ENCODE peak calls at places on chromosomes 5 and 9, in seven cellular contexts. H, A, F, U, G, J and S are unnamed samples.

GRCh38 chr5:78367318-78367991 is 7.0 kb downstream of the SCAMP1 start:
- DNase-seq in U (no peak), A (no peak), G (no peak), H (no peak), F (peak), J (no peak), S (no peak)

GRCh38 chr9:97441729-97442128 is 29.8 kb downstream of the TDRD7 start:
- DNase-seq in A (no peak), U (no peak), H (no peak), J (no peak), F (no peak), G (no peak), S (no peak)

GRCh38 chr5:127648997-127649550 is at the start of gene CTXN3:
- DNase-seq in F (peak), G (no peak), J (no peak), A (peak), U (no peak), H (no peak), S (no peak)

GRCh38 chr5:163533229-163533628 is 27.8 kb downstream of the MAT2B start:
- DNase-seq in U (no peak), G (no peak), H (no peak), F (no peak), A (no peak), J (no peak), S (no peak)

GRCh38 chr5:128962211-128962610 is 3.1 kb upstream of the SLC27A6 start:
- DNase-seq in U (no peak), G (no peak), A (no peak), J (no peak), H (no peak), F (no peak), S (no peak)

GRCh38 chr9:117706421-117707150 is 2.4 kb downstream of the TLR4 start:
- DNase-seq in H (no peak), A (no peak), G (no peak), U (no peak), J (no peak), F (no peak), S (no peak)

GRCh38 chr9:134034215-134035040 is 9.1 kb downstream of the BRD3OS start:
- DNase-seq in U (no peak), F (no peak), A (no peak), J (no peak), H (no peak), G (no peak), S (no peak)

GRCh38 chr9:130182090-130182909 is 10.1 kb downstream of the NCS1 start:
- DNase-seq in H (no peak), A (no peak), U (no peak), F (no peak), J (no peak), G (no peak), S (no peak)

GRCh38 chr5:72110401-72111013 is 3.2 kb downstream of the MAP1B start:
- DNase-seq in A (no peak), J (no peak), H (no peak), U (no peak), G (no peak), F (no peak), S (no peak)

GRCh38 chr5:107864793-107865192 is 194.1 kb upstream of the EFNA5 start:
- DNase-seq in H (no peak), U (no peak), F (no peak), A (no peak), J (no peak), G (no peak), S (no peak)

GRCh38 chr5:176770431-176770830 is 39.9 kb upstream of the UNC5A start:
- DNase-seq in H (no peak), U (peak), F (no peak), G (no peak), A (no peak), J (no peak), S (no peak)

GRCh38 chr9:127785933-127786772 is at the start of gene CDK9:
- DNase-seq in J (peak), U (peak), H (peak), F (peak), A (peak), G (peak), S (peak)

GRCh38 chr9:98983295-98984268 is 39.9 kb downstream of the COL15A1 start:
- DNase-seq in H (no peak), A (no peak), F (no peak), G (no peak), J (peak), U (no peak), S (no peak)

GRCh38 chr9:98958271-98958989 is 14.7 kb downstream of the COL15A1 start:
- DNase-seq in F (no peak), J (peak), H (no peak), A (no peak), G (no peak), U (no peak), S (no peak)

GRCh38 chr9:129694265-129694664 is 28.8 kb downstream of the PRRX2 start:
- DNase-seq in J (no peak), H (no peak), F (no peak), G (no peak), A (no peak), U (no peak), S (no peak)

GRCh38 chr5:82335807-82336206 is 57.7 kb upstream of the RPS23 start:
- DNase-seq in F (no peak), A (no peak), U (no peak), G (no peak), H (no peak), J (no peak), S (no peak)

GRCh38 chr5:97501965-97502305 is 318.9 kb upstream of the RIOK2 start:
- DNase-seq in J (no peak), U (no peak), H (no peak), F (no peak), G (no peak), A (no peak), S (no peak)

GRCh38 chr5:167961731-167962130 is 329.7 kb upstream of the WWC1 start:
- DNase-seq in J (no peak), H (no peak), A (no peak), G (no peak), U (no peak), F (no peak), S (no peak)

GRCh38 chr9:23769307-23769935 is 56.6 kb downstream of the ELAVL2 start:
- DNase-seq in U (no peak), A (peak), H (no peak), G (no peak), F (no peak), J (no peak), S (no peak)

GRCh38 chr5:1431021-1431811 is 14.0 kb downstream of the SLC6A3 start:
- DNase-seq in F (no peak), G (no peak), A (no peak), H (peak), J (no peak), U (no peak), S (no peak)

GRCh38 chr5:74762599-74762998 is 4.3 kb downstream of the GFM2 start:
- DNase-seq in F (no peak), G (no peak), A (peak), J (peak), U (no peak), H (no peak), S (no peak)

GRCh38 chr9:133991211-133991921 is 758 bp downstream of the VAV2 start:
- DNase-seq in G (no peak), U (no peak), J (no peak), F (no peak), H (no peak), A (no peak), S (no peak)

GRCh38 chr9:123358181-123358894 is 2.3 kb downstream of the CRB2 start:
- DNase-seq in A (no peak), F (no peak), U (no peak), H (no peak), G (no peak), J (no peak), S (no peak)

GRCh38 chr9:7570107-7570720 is 229.4 kb downstream of the DMAC1 start:
- DNase-seq in F (peak), A (peak), G (peak), U (peak), H (peak), J (peak), S (peak)

GRCh38 chr5:168211245-168211644 is 80.2 kb upstream of the WWC1 start:
- DNase-seq in U (no peak), J (no peak), A (no peak), H (no peak), G (no peak), F (no peak), S (no peak)

GRCh38 chr5:156380846-156381245 is 53.9 kb downstream of the SGCD start:
- DNase-seq in U (no peak), G (no peak), A (peak), F (no peak), J (no peak), H (no peak), S (no peak)

GRCh38 chr9:101462558-101462957 is 27.0 kb upstream of the ALDOB start:
- DNase-seq in U (no peak), J (peak), F (no peak), A (no peak), H (no peak), G (no peak), S (no peak)

GRCh38 chr5:66440202-66440680 is 156.0 kb upstream of the MAST4 start:
- DNase-seq in F (no peak), G (no peak), H (no peak), A (peak), J (peak), U (peak), S (peak)

GRCh38 chr5:115800108-115800507 is 16.4 kb downstream of the CDO1 start:
- DNase-seq in G (no peak), J (no peak), F (no peak), A (no peak), H (no peak), U (no peak), S (no peak)

GRCh38 chr9:31697956-31698355 is 686.5 kb upstream of the ACO1 start:
- DNase-seq in A (no peak), G (no peak), J (no peak), U (no peak), H (no peak), F (no peak), S (no peak)

GRCh38 chr5:42404366-42404765 is 18.9 kb upstream of the GHR start:
- DNase-seq in H (no peak), U (no peak), G (no peak), J (no peak), A (no peak), F (no peak), S (no peak)